ENCODE peak calls at places on chromosomes 13 and 19, in seven cellular contexts. U, F, R, X, A, L and Z are unnamed samples.
A peak's percentile ranks its signal among the peaks of the same experiment; 100 is the strongest.

GRCh38 chr19:49716154-49716553 is 25.2 kb downstream of the CPT1C start:
- DNase-seq in U (no peak), R (no peak), X (no peak), L (no peak), F (no peak), A (no peak), Z (no peak)

GRCh38 chr13:38821753-38822551 is 135.1 kb downstream of the FREM2 start:
- DNase-seq in U (no peak), R (no peak), F (no peak), A (no peak), L (no peak), X (no peak), Z (no peak)

GRCh38 chr13:78121459-78122348 is 203.1 kb upstream of the EDNRB start:
- DNase-seq in F (peak; percentile 28), L (no peak), X (no peak), A (no peak), U (no peak), R (peak; percentile 65), Z (peak; percentile 4)

GRCh38 chr13:113601166-113602070 is 16.9 kb downstream of the TFDP1 start:
- DNase-seq in L (peak; percentile 29), F (no peak), R (no peak), A (no peak), U (no peak), X (no peak), Z (no peak)

GRCh38 chr19:7492142-7493055 is 3.6 kb upstream of the PEX11G start:
- DNase-seq in F (no peak), U (no peak), X (no peak), A (no peak), L (no peak), R (no peak), Z (no peak)

GRCh38 chr13:39322836-39323585 is 280.0 kb downstream of the LHFPL6 start:
- DNase-seq in X (no peak), A (no peak), R (no peak), L (no peak), U (no peak), F (no peak), Z (no peak)

GRCh38 chr13:63628310-63628709 is 2212.7 kb upstream of the PCDH20 start:
- DNase-seq in L (no peak), X (no peak), U (no peak), F (no peak), R (no peak), A (no peak), Z (no peak)

GRCh38 chr13:23979361-23980159 is 82.3 kb upstream of the C1QTNF9B start:
- DNase-seq in X (peak; percentile 85), L (peak; percentile 77), F (no peak), U (peak; percentile 87), A (peak; percentile 81), R (peak; percentile 76), Z (peak; percentile 39)

GRCh38 chr19:3369337-3370213 is 3.2 kb downstream of the NFIC start:
- DNase-seq in U (peak; percentile 68), F (no peak), X (peak; percentile 92), R (no peak), L (peak; percentile 74), A (peak; percentile 73), Z (peak; percentile 54)

GRCh38 chr19:13100871-13101589 is 1.6 kb downstream of the LYL1 start:
- DNase-seq in F (no peak), X (peak; percentile 69), A (no peak), U (no peak), L (no peak), R (no peak), Z (no peak)

GRCh38 chr13:112719016-112719415 is 29.2 kb downstream of the ATP11A start:
- DNase-seq in U (no peak), L (no peak), X (no peak), F (no peak), A (no peak), R (no peak), Z (no peak)

GRCh38 chr19:41205995-41206394 is 13.0 kb downstream of the CYP2S1 start:
- DNase-seq in U (no peak), A (no peak), R (no peak), X (no peak), F (no peak), L (no peak), Z (no peak)

GRCh38 chr13:45295536-45295935 is 45.4 kb downstream of the TPT1 start:
- DNase-seq in L (no peak), R (no peak), U (no peak), A (no peak), X (no peak), F (no peak), Z (no peak)

GRCh38 chr19:11203194-11204075 is 6.1 kb upstream of the KANK2 start:
- DNase-seq in A (peak; percentile 77), F (no peak), L (peak; percentile 75), U (peak; percentile 89), X (peak; percentile 96), R (peak; percentile 92), Z (no peak)

GRCh38 chr19:30605333-30605732 is 233.1 kb downstream of the ZNF536 start:
- DNase-seq in A (no peak), L (no peak), R (peak; percentile 13), F (no peak), U (no peak), X (no peak), Z (no peak)
- H3K4me3 ChIP-seq in A (no peak overlapping the region), L (no peak overlapping the region), R (no peak overlapping the region), F (no peak overlapping the region), U (no peak overlapping the region), X (no peak overlapping the region), Z (no peak overlapping the region)

DNA sequence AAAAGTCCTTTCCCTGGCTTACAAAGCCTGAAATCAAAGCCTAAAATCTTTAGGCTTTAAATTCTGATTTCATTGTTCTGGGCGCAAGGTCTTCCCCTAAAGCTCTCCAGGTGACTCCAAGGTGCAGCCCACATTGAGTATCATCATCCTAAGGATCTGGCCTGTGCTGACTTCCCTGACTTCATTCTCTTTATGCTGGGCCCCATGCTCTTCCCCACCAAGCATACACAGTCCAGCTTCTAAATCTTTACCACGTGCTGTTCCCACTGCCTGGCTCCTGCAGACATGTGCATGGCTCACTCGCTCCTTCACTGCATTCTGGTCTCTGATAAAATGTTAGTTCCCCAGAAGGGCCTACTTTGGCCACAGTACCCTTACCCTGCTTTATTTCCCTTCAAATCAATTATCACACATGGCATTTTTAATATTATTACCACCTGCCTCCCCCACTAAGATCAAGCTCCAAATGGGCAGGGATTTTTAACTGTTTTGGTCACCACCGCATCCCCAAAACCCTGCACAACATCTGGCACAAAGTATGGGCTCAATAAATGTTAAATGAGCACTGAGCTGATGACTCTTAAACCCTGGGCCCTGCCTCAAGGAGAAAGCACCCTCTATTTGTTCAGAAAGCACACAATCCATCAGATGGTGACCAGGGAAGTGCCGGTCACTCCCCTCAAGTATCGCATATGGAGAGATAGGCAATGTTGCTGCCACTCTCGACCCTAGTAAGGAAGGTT is 3.3 kb downstream of the FBL start:
- DNase-seq in A (no peak), R (no peak), X (no peak), F (no peak), U (no peak), L (no peak), Z (no peak)
- TF ChIP-seq CTCF in A (no peak), R (no peak), X (no peak), F (no peak), U (no peak), L (no peak), Z (no peak)

GRCh38 chr19:4682417-4683200 is 12.5 kb upstream of the MYDGF start:
- DNase-seq in U (peak; percentile 20), A (no peak), R (no peak), L (no peak), X (no peak), F (no peak), Z (no peak)
- H3K36me3 ChIP-seq in U (peaks cover 95% of the 10 kb centered on the region), A (peaks cover 2% of the 10 kb centered on the region), R (peaks cover 76% of the 10 kb centered on the region), L (peaks cover 99% of the 10 kb centered on the region), X (peaks cover 97% of the 10 kb centered on the region), F (peaks cover 2% of the 10 kb centered on the region), Z (peaks cover 36% of the 10 kb centered on the region)

DNA sequence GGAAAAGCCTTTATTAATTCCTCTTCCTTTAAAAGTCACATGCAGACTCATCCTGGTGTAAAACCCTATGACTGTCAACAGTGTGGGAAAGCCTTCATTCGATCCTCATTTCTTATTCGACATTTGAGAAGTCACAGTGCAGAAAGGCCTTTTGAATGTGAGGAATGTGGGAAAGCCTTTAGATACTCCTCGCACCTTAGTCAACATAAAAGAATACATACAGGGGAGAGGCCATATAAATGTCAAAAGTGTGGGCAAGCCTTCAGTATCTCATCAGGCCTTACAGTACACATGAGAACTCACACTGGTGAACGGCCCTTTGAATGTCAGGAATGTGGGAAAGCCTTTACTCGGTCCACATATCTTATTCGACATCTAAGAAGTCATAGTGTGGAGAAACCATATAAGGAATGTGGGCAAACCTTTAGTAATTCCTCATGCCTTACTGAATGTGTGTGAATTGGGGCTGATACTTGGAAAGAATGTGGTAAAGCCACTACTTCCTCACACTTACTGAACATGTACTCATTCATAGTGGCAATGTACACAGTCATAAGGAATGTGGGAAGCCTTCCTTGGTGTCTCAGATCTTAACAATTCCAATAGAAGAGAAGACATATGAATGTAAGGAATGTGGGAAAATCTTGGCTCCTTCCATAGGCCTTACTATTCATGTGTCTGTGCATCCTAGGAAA is 18.8 kb downstream of the ZNF559 start:
- DNase-seq in L (no peak), R (no peak), X (no peak), U (no peak), A (no peak), F (no peak), Z (no peak)
- H3K4me3 ChIP-seq in L (no peak overlapping the region), R (no peak overlapping the region), X (no peak overlapping the region), U (no peak overlapping the region), A (no peak overlapping the region), F (no peak overlapping the region), Z (no peak overlapping the region)